ENCODE peak calls at places on chromosomes 4 and X, in eight cellular contexts. T is SK-N-SH, V is fibroblast of lung, M is neural progenitor cell, Y is keratinocyte, D is MM.1S, S is NT2/D1, R is mesendoderm. G is an unnamed sample.

GRCh38 chr4:4872148-4872903 is 12.9 kb downstream of the MSX1 start:
- DNase-seq in T (no peak), V (no peak), M (peak), Y (no peak), D (no peak), S (no peak), R (peak), G (peak)

GRCh38 chr4:127604949-127605709 is 27.6 kb upstream of the INTU start:
- DNase-seq in T (peak), V (peak), M (peak), Y (no peak), D (peak), S (peak), R (peak), G (peak)

GRCh38 chrX:9899640-9900075 is 67.5 kb upstream of the CLDN34 start:
- DNase-seq in T (no peak), V (peak), M (peak), Y (no peak), D (no peak), S (no peak), R (no peak), G (peak)

GRCh38 chr4:113623274-113623894 is 138.2 kb downstream of the CAMK2D start:
- DNase-seq in T (no peak), V (no peak), M (no peak), Y (no peak), D (no peak), S (no peak), R (no peak), G (no peak)

GRCh38 chr4:54063224-54063623 is 1.2 kb downstream of the CHIC2 start:
- DNase-seq in T (no peak), V (peak), M (no peak), Y (no peak), D (no peak), S (no peak), R (no peak), G (peak)

GRCh38 chrX:143632625-143633387 is 3.1 kb downstream of the SLITRK4 start:
- DNase-seq in T (no peak), V (peak), M (peak), Y (no peak), D (no peak), S (no peak), R (peak), G (no peak)

GRCh38 chrX:2503591-2504500 is 3.1 kb upstream of the DHRSX start:
- DNase-seq in T (no peak), V (no peak), M (no peak), Y (no peak), D (no peak), S (no peak), R (no peak), G (no peak)

GRCh38 chrX:123975180-123975579 is 13.7 kb downstream of the STAG2 start:
- DNase-seq in T (no peak), V (no peak), M (no peak), Y (no peak), D (no peak), S (no peak), R (no peak), G (peak)

GRCh38 chr4:54683616-54684346 is 26.0 kb downstream of the KIT start:
- DNase-seq in T (no peak), V (peak), M (peak), Y (no peak), D (peak), S (no peak), R (peak), G (no peak)

DNA sequence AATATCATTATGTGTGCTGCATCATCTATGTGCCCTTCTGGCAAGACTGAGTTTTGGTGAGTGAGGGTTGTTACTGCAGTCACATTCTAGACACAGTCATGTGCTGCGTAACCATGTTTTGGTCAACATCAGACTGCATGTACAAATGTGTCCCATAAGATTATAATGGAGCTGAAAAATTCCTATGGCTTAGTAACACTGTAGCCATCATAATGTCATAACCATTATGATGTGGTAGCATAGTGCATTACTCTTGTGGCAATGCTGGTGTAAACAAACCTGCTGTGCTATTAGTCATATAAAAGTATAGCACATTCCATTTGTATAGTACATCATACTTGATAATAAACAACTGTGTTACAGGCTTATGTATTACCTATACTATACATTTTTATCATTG is 198.1 kb upstream of the NUDT6 start:
- DNase-seq in T (no peak), V (peak), M (no peak), Y (no peak), D (no peak), S (no peak), R (no peak), G (peak)
- H3K9ac ChIP-seq in T (no peak), V (no peak), M (no peak), Y (no peak), D (no peak), S (no peak), R (no peak), G (no peak)

GRCh38 chr4:151983854-151984253 is 223.0 kb upstream of the GATB start:
- DNase-seq in T (no peak), V (peak), M (no peak), Y (no peak), D (no peak), S (no peak), R (no peak), G (no peak)

DNA sequence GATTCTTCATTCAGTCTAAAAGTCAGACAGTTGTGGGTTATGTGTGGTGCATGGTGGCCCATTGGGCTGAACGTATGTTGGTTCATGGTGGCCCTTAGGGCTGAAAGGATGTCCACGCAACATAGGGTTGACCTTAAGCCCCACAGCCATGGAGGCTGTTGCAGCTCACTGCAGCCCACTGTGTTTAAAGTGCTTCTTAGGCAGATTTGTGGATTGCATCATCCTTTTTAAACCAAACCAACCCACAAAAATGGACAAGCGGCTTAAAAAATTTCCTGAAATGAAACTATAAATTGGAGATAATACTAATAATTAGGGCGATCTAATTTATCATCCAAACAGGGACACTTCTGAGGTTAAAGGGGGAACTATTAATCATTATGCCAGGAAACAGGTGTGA is 219.0 kb upstream of the GATB start:
- DNase-seq in T (no peak), V (no peak), M (no peak), Y (no peak), D (no peak), S (no peak), R (no peak), G (no peak)
- H3K9ac ChIP-seq in T (no peak), V (no peak), M (no peak), Y (no peak), D (no peak), S (no peak), R (no peak), G (no peak)

GRCh38 chr4:140719693-140720092 is 36.5 kb downstream of the TBC1D9 start:
- DNase-seq in T (no peak), V (no peak), M (no peak), Y (no peak), D (peak), S (no peak), R (no peak), G (no peak)
- H3K9ac ChIP-seq in T (no peak), V (no peak), M (no peak), Y (no peak), D (no peak), S (no peak), R (no peak), G (no peak)

GRCh38 chr4:37510626-37511025 is 175.6 kb downstream of the RELL1 start:
- DNase-seq in T (no peak), V (no peak), M (no peak), Y (no peak), D (no peak), S (no peak), R (no peak), G (no peak)

GRCh38 chr4:37517326-37517725 is 168.8 kb downstream of the RELL1 start:
- DNase-seq in T (no peak), V (no peak), M (no peak), Y (no peak), D (no peak), S (no peak), R (no peak), G (no peak)

DNA sequence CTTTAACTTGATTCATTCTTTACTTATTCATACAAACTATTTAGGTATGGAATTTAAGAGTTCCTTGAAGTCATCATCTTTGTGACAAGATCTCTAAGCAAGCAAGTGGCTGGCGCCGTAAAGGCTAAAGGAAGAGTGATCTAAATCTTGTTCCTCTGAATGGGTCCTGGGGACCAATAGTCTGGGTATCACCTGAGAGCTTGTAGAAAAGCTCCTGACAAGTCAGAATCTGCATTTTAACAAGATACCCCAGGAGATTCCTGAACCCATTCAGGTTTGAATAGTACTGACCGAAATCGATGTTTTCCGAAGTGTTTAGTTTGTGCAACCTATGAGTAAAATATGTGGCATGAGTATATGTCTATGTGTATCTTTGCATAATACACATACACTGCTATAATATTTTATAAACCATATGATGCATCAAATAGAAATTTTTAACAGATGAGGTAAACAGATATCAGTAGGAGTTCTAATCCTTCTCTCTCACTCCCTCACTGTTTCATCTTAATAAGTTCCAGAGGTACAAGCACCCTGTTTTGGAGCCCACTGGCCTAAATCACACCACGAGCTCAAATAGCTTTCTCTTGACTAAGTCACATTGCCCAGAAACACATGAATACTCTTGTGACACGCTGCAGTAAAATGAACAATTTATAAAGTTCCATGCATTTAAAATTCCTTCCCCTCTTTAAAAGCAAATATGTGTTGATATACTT is 170.0 kb downstream of the RELL1 start:
- DNase-seq in T (no peak), V (no peak), M (no peak), Y (no peak), D (no peak), S (no peak), R (no peak), G (peak)
- H3K9ac ChIP-seq in T (no peak), V (no peak), M (no peak), Y (no peak), D (no peak), S (no peak), R (no peak), G (no peak)

GRCh38 chr4:15003891-15004700 is 1.8 kb downstream of the CPEB2 start:
- DNase-seq in T (peak), V (no peak), M (peak), Y (no peak), D (peak), S (no peak), R (peak), G (peak)

GRCh38 chr4:15003441-15003890 is 1.2 kb downstream of the CPEB2 start:
- DNase-seq in T (peak), V (no peak), M (peak), Y (no peak), D (peak), S (no peak), R (peak), G (peak)

GRCh38 chr4:15002659-15003440 is 569 bp downstream of the CPEB2 start:
- DNase-seq in T (peak), V (peak), M (peak), Y (no peak), D (peak), S (no peak), R (peak), G (peak)

GRCh38 chr4:15001825-15002658 is at the start of gene CPEB2:
- DNase-seq in T (peak), V (peak), M (peak), Y (no peak), D (peak), S (peak), R (peak), G (peak)

DNA sequence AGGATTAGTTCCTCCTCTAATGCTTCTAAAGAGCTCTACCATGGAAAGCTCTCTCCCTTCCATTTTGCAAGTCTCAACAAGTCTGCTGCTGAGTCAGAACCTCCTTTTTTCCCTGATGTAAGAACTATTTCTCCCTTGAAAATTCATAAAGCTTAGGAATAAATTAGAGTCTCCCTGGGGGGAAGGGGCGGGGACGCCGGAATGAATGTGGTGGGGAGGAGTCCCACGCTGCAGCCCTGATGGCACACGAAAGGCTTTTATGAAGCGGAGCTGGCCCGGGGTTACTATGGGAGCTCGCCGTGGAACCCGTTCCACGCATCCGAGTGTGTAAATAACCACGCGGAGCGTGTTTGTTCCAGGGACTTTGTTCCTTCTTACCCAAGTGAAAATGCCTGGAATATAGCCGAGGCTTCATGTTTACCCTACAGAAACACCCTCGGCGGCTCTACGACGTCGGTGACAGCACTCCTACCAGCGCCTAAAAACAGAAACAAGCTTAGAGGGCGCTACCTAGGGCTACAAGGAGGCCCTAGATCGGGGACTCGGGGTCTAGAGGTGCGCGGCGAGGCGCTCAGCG is 945 bp upstream of the CPEB2 start:
- DNase-seq in T (peak), V (peak), M (peak), Y (peak), D (peak), S (no peak), R (peak), G (peak)
- H3K9ac ChIP-seq in T (peak), V (peak), M (no peak), Y (peak), D (peak), S (peak), R (peak), G (peak)

GRCh38 chr4:176321589-176321988 is 1.8 kb downstream of the SPCS3 start:
- DNase-seq in T (no peak), V (no peak), M (no peak), Y (no peak), D (no peak), S (no peak), R (no peak), G (no peak)

GRCh38 chr4:176319704-176320339 is at the start of gene SPCS3:
- DNase-seq in T (peak), V (peak), M (peak), Y (no peak), D (peak), S (peak), R (peak), G (peak)

GRCh38 chr4:176320976-176321361 is 1.2 kb downstream of the SPCS3 start:
- DNase-seq in T (peak), V (no peak), M (no peak), Y (no peak), D (no peak), S (no peak), R (no peak), G (peak)

GRCh38 chr4:176319237-176319703 is 496 bp upstream of the SPCS3 start:
- DNase-seq in T (no peak), V (no peak), M (no peak), Y (no peak), D (no peak), S (peak), R (no peak), G (no peak)

GRCh38 chr4:176320340-176320975 is 692 bp downstream of the SPCS3 start:
- DNase-seq in T (peak), V (peak), M (peak), Y (no peak), D (peak), S (peak), R (peak), G (peak)
- H3K9ac ChIP-seq in T (peak), V (peak), M (peak), Y (peak), D (peak), S (peak), R (peak), G (peak)